ENCODE peak calls at places on chromosomes 4 and X, in ten cellular contexts. O is T47D, T is DMS 273 treated with DMSO at 0.1 percent for 48 hours, F is omental fat pad, R is suprapubic skin, E is activated T-helper 1 cell treated with Interleukin-2 at 50 U/mL for 16 hours, K is cardiac muscle cell, G is NCI-H1436, V is aorta, S is EL. M is an unnamed sample.

GRCh38 chr4:16894406-16894805 is 4.0 kb downstream of the LDB2 start:
- DNase-seq in O (no peak), T (no peak), F (no peak), R (no peak), E (no peak), K (no peak), G (no peak), V (no peak), S (peak), M (no peak)

GRCh38 chrX:111095974-111096870 is at the start of gene PAK3:
- DNase-seq in O (peak), T (peak), F (no peak), R (peak), E (no peak), K (peak), G (peak), V (peak), S (peak), M (peak)

GRCh38 chrX:24782011-24782410 is 88.3 kb downstream of the POLA1 start:
- DNase-seq in O (no peak), T (no peak), F (no peak), R (no peak), E (no peak), K (no peak), G (no peak), V (no peak), S (no peak), M (no peak)

GRCh38 chrX:48470110-48470832 is at the start of gene SLC38A5:
- DNase-seq in O (no peak), T (no peak), F (no peak), R (no peak), E (no peak), K (no peak), G (no peak), V (no peak), S (no peak), M (no peak)

GRCh38 chrX:98380556-98380955 is 1496.8 kb downstream of the RPA4 start:
- DNase-seq in O (no peak), T (no peak), F (no peak), R (no peak), E (no peak), K (no peak), G (no peak), V (no peak), S (no peak), M (no peak)

GRCh38 chr4:2689825-2690700 is 66.1 kb downstream of the TNIP2 start:
- DNase-seq in O (no peak), T (no peak), F (no peak), R (no peak), E (no peak), K (no peak), G (no peak), V (peak), S (no peak), M (no peak)

GRCh38 chrX:118179161-118179560 is 62.6 kb upstream of the KLHL13 start:
- DNase-seq in O (no peak), T (no peak), F (no peak), R (no peak), E (no peak), K (no peak), G (no peak), V (no peak), S (no peak), M (no peak)

GRCh38 chr4:127549521-127549920 is 83.2 kb upstream of the INTU start:
- DNase-seq in O (peak), T (no peak), F (no peak), R (no peak), E (no peak), K (no peak), G (no peak), V (no peak), S (no peak), M (no peak)

GRCh38 chrX:38973327-38973726 is 172.1 kb downstream of the MID1IP1 start:
- DNase-seq in O (peak), T (no peak), F (no peak), R (no peak), E (no peak), K (no peak), G (no peak), V (no peak), S (peak), M (no peak)

GRCh38 chrX:12497832-12498591 is 293.2 kb upstream of the PRPS2 start:
- DNase-seq in O (no peak), T (no peak), F (no peak), R (no peak), E (no peak), K (peak), G (no peak), V (no peak), S (no peak), M (no peak)

GRCh38 chr4:3868146-3868840 is 102.1 kb downstream of the ADRA2C start:
- DNase-seq in O (peak), T (no peak), F (no peak), R (peak), E (no peak), K (peak), G (no peak), V (peak), S (peak), M (no peak)

GRCh38 chr4:7217039-7217438 is 24.7 kb downstream of the SORCS2 start:
- DNase-seq in O (no peak), T (no peak), F (no peak), R (no peak), E (no peak), K (no peak), G (no peak), V (no peak), S (no peak), M (no peak)

GRCh38 chr4:69239777-69240176 is 25.2 kb upstream of the UGT2B11 start:
- DNase-seq in O (no peak), T (no peak), F (no peak), R (no peak), E (no peak), K (no peak), G (no peak), V (no peak), S (no peak), M (no peak)

GRCh38 chr4:27145556-27145955 is 284.9 kb downstream of the STIM2 start:
- DNase-seq in O (no peak), T (no peak), F (no peak), R (no peak), E (no peak), K (no peak), G (no peak), V (no peak), S (no peak), M (no peak)

GRCh38 chrX:45602151-45602550 is 401.5 kb upstream of the DIPK2B start:
- DNase-seq in O (no peak), T (no peak), F (no peak), R (no peak), E (no peak), K (no peak), G (no peak), V (no peak), S (peak), M (no peak)

M was measured in NCI-H2171.